ENCODE peak calls at places on chromosomes 7 and 10, in ten cellular contexts. W, P, V, J, K, Q, E, Z, I and Y are unnamed samples.
A peak's percentile ranks its signal among the peaks of the same experiment; 100 is the strongest.

GRCh38 chr7:1853619-1854520 is 183.8 kb downstream of the ELFN1 start:
- DNase-seq in W (peak; percentile 8), P (no peak), V (peak; percentile 64), J (no peak), K (peak; percentile 34), Q (no peak), E (no peak), Z (peak; percentile 16), I (peak; percentile 0), Y (no peak)

GRCh38 chr10:78063236-78063635 is 29.6 kb downstream of the RPS24 start:
- DNase-seq in W (no peak), P (no peak), V (peak; percentile 6), J (no peak), K (no peak), Q (no peak), E (no peak), Z (no peak), I (no peak), Y (no peak)

GRCh38 chr10:70567603-70568002 is 34.9 kb downstream of the PRF1 start:
- DNase-seq in W (no peak), P (no peak), V (peak; percentile 27), J (no peak), K (no peak), Q (no peak), E (no peak), Z (no peak), I (no peak), Y (no peak)

GRCh38 chr10:124562425-124563060 is 100.9 kb downstream of the LHPP start:
- DNase-seq in W (no peak), P (no peak), V (peak; percentile 7), J (no peak), K (no peak), Q (no peak), E (no peak), Z (no peak), I (no peak), Y (no peak)

GRCh38 chr10:93436577-93436976 is 45.6 kb downstream of the MYOF start:
- DNase-seq in W (no peak), P (peak; percentile 75), V (no peak), J (no peak), K (no peak), Q (no peak), E (peak; percentile 97), Z (no peak), I (peak; percentile 49), Y (no peak)

GRCh38 chr7:2260820-2261219 is 18.8 kb downstream of the NUDT1 start:
- DNase-seq in W (no peak), P (peak; percentile 98), V (peak; percentile 89), J (no peak), K (peak; percentile 83), Q (no peak), E (peak; percentile 25), Z (no peak), I (peak; percentile 93), Y (no peak)

GRCh38 chr10:109239371-109239770 is 683.9 kb downstream of the XPNPEP1 start:
- DNase-seq in W (no peak), P (no peak), V (no peak), J (no peak), K (no peak), Q (no peak), E (peak; percentile 61), Z (no peak), I (no peak), Y (no peak)

GRCh38 chr7:43164757-43165156 is 52.3 kb downstream of the HECW1 start:
- DNase-seq in W (no peak), P (no peak), V (no peak), J (no peak), K (no peak), Q (peak; percentile 57), E (peak; percentile 97), Z (no peak), I (peak; percentile 37), Y (no peak)

GRCh38 chr7:95012001-95012400 is 104.6 kb downstream of the PPP1R9A start:
- DNase-seq in W (no peak), P (no peak), V (no peak), J (no peak), K (no peak), Q (no peak), E (no peak), Z (no peak), I (no peak), Y (no peak)

GRCh38 chr10:124745678-124746077 is 1.5 kb upstream of the FAM53B start:
- DNase-seq in W (no peak), P (peak; percentile 90), V (no peak), J (peak; percentile 75), K (no peak), Q (no peak), E (peak; percentile 72), Z (no peak), I (no peak), Y (peak; percentile 35)

GRCh38 chr7:48250441-48250951 is 79.2 kb downstream of the ABCA13 start:
- DNase-seq in W (no peak), P (no peak), V (no peak), J (no peak), K (no peak), Q (no peak), E (peak; percentile 83), Z (no peak), I (no peak), Y (no peak)

GRCh38 chr10:130480491-130480890 is 344.3 kb downstream of the GLRX3 start:
- DNase-seq in W (no peak), P (no peak), V (no peak), J (no peak), K (no peak), Q (no peak), E (no peak), Z (no peak), I (no peak), Y (no peak)

GRCh38 chr7:30802812-30803211 is 31.6 kb downstream of the MINDY4 start:
- DNase-seq in W (no peak), P (no peak), V (no peak), J (no peak), K (no peak), Q (no peak), E (no peak), Z (no peak), I (no peak), Y (no peak)

GRCh38 chr7:70098905-70099672 is 500.8 kb downstream of the AUTS2 start:
- DNase-seq in W (no peak), P (no peak), V (no peak), J (no peak), K (no peak), Q (no peak), E (no peak), Z (no peak), I (peak; percentile 1), Y (no peak)

GRCh38 chr10:93752761-93753160 is 5.0 kb upstream of the LGI1 start:
- DNase-seq in W (no peak), P (peak; percentile 85), V (no peak), J (no peak), K (no peak), Q (no peak), E (peak; percentile 34), Z (no peak), I (no peak), Y (no peak)

GRCh38 chr7:151218170-151218569 is 7.9 kb upstream of the H2BK1 start:
- DNase-seq in W (no peak), P (no peak), V (no peak), J (no peak), K (no peak), Q (no peak), E (no peak), Z (no peak), I (no peak), Y (no peak)
- H3K36me3 ChIP-seq in W (peaks cover 100% of the 10 kb centered on the region), P (peaks cover 52% of the 10 kb centered on the region), V (peaks cover 53% of the 10 kb centered on the region), J (peaks cover 96% of the 10 kb centered on the region), K (peaks cover 99% of the 10 kb centered on the region), Q (peaks cover 43% of the 10 kb centered on the region), E (peaks cover 73% of the 10 kb centered on the region), Z (peaks cover 4% of the 10 kb centered on the region), I (peaks cover 92% of the 10 kb centered on the region), Y (peaks cover 14% of the 10 kb centered on the region)

GRCh38 chr10:133286366-133286765 is 9.7 kb upstream of the ADAM8 start:
- DNase-seq in W (no peak), P (no peak), V (no peak), J (no peak), K (no peak), Q (no peak), E (no peak), Z (no peak), I (no peak), Y (no peak)

GRCh38 chr10:133283931-133284330 is 7.3 kb upstream of the ADAM8 start:
- DNase-seq in W (no peak), P (no peak), V (no peak), J (no peak), K (no peak), Q (no peak), E (no peak), Z (no peak), I (no peak), Y (no peak)

GRCh38 chr10:133287832-133288500 is 11.3 kb upstream of the ADAM8 start:
- DNase-seq in W (no peak), P (no peak), V (no peak), J (no peak), K (no peak), Q (no peak), E (no peak), Z (no peak), I (no peak), Y (no peak)

GRCh38 chr10:133282846-133283390 is 6.2 kb upstream of the ADAM8 start:
- DNase-seq in W (no peak), P (no peak), V (no peak), J (no peak), K (no peak), Q (no peak), E (no peak), Z (no peak), I (no peak), Y (no peak)

DNA sequence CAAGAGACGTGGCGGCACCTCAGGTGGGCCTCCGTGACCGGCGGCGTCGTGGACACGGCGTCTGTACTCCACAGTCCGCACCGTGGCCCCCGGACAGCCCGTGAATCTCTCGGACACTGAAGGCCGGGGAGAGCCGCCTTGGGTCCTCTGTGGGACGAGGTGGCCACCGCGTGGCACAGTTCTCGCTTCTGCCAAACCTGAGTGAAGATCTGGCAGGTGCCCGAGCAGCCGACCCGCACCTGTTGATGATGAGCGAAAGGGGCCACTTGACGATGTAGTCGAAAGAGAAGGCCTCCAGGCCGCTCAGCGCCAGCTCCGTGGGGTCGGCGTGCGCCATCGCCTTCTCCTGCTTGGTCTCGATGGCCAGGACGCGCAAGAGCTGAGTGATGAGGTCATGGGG is 8.5 kb upstream of the ADAM8 start:
- DNase-seq in W (no peak), P (no peak), V (no peak), J (no peak), K (no peak), Q (no peak), E (no peak), Z (no peak), I (no peak), Y (no peak)
- H3K36me3 ChIP-seq in W (peaks cover 97% of the 10 kb centered on the region), P (no peaks in the 10 kb centered on the region), V (peaks cover 32% of the 10 kb centered on the region), J (peaks cover 70% of the 10 kb centered on the region), K (peaks cover 92% of the 10 kb centered on the region), Q (peaks cover 35% of the 10 kb centered on the region), E (peaks cover 79% of the 10 kb centered on the region), Z (peaks cover 19% of the 10 kb centered on the region), I (peaks cover 85% of the 10 kb centered on the region), Y (peaks cover 4% of the 10 kb centered on the region)

GRCh38 chr10:3118621-3119020 is 51.3 kb downstream of the PFKP start:
- DNase-seq in W (no peak), P (no peak), V (peak; percentile 43), J (no peak), K (no peak), Q (no peak), E (no peak), Z (peak; percentile 86), I (no peak), Y (peak; percentile 80)
- H3K36me3 ChIP-seq in W (peaks cover 62% of the 10 kb centered on the region), P (peaks cover 4% of the 10 kb centered on the region), V (peaks cover 6% of the 10 kb centered on the region), J (peaks cover 93% of the 10 kb centered on the region), K (peaks cover 33% of the 10 kb centered on the region), Q (peaks cover 44% of the 10 kb centered on the region), E (peaks cover 76% of the 10 kb centered on the region), Z (no peaks in the 10 kb centered on the region), I (peaks cover 25% of the 10 kb centered on the region), Y (peaks cover 11% of the 10 kb centered on the region)

GRCh38 chr10:103254538-103255325 is 9.0 kb downstream of the RPEL1 start:
- DNase-seq in W (no peak), P (peak; percentile 63), V (no peak), J (no peak), K (no peak), Q (no peak), E (peak; percentile 40), Z (no peak), I (no peak), Y (no peak)
- H3K36me3 ChIP-seq in W (no peaks in the 10 kb centered on the region), P (no peaks in the 10 kb centered on the region), V (no peaks in the 10 kb centered on the region), J (no peaks in the 10 kb centered on the region), K (no peaks in the 10 kb centered on the region), Q (no peaks in the 10 kb centered on the region), E (no peaks in the 10 kb centered on the region), Z (no peaks in the 10 kb centered on the region), I (no peaks in the 10 kb centered on the region), Y (no peaks in the 10 kb centered on the region)